ENCODE peak calls at places on chromosomes 3 and 15, in nine cellular contexts. Q is PC-9, P is lower leg skin, G is RWPE1, V is transverse colon, M is heart right ventricle, K is DND-41, Y is OCI-LY7, S is uterus. X is an unnamed sample.

GRCh38 chr15:59303641-59304433 is 68.8 kb downstream of the MYO1E start:
- DNase-seq in P (peak), Y (no peak), K (no peak), S (peak), M (no peak), V (no peak), Q (peak), G (no peak), X (no peak)

GRCh38 chr15:78715439-78715838 is 74.4 kb upstream of the CHRNB4 start:
- DNase-seq in M (no peak), Y (no peak), K (no peak), Q (no peak), V (no peak), G (peak), P (peak), S (no peak), X (no peak)

GRCh38 chr15:56187665-56188064 is 56.0 kb downstream of the RFX7 start:
- DNase-seq in M (no peak), P (no peak), G (no peak), Y (no peak), K (no peak), V (no peak), S (no peak), Q (no peak), X (no peak)

GRCh38 chr3:44561076-44561475 is 6.1 kb downstream of the ZKSCAN7 start:
- DNase-seq in Q (no peak), Y (no peak), V (no peak), S (no peak), K (no peak), G (no peak), M (no peak), P (no peak), X (no peak)

GRCh38 chr15:70521576-70522322 is 241.6 kb downstream of the UACA start:
- DNase-seq in Y (no peak), P (peak), M (no peak), S (no peak), Q (no peak), G (no peak), V (no peak), K (no peak), X (no peak)

GRCh38 chr15:92100751-92101150 is 247.2 kb downstream of the SLCO3A1 start:
- DNase-seq in G (no peak), M (no peak), Q (no peak), S (no peak), Y (no peak), P (no peak), K (no peak), V (no peak), X (no peak)

GRCh38 chr3:44963571-44964325 is 12.2 kb downstream of the ZDHHC3 start:
- DNase-seq in P (no peak), Q (no peak), K (no peak), Y (no peak), V (no peak), S (no peak), M (no peak), G (no peak), X (no peak)

GRCh38 chr3:46998121-46998851 is 18.8 kb downstream of the NBEAL2 start:
- DNase-seq in M (peak), Q (peak), V (peak), K (peak), Y (peak), S (no peak), P (no peak), G (peak), X (no peak)

GRCh38 chr3:33075996-33076395 is 20.9 kb downstream of the GLB1 start:
- DNase-seq in M (no peak), P (no peak), G (no peak), S (no peak), Y (no peak), V (no peak), Q (no peak), K (no peak), X (peak)

GRCh38 chr3:8658326-8659212 is 14.0 kb upstream of the SSUH2 start:
- DNase-seq in M (peak), K (no peak), V (peak), G (peak), Y (peak), P (no peak), S (peak), Q (peak), X (no peak)

GRCh38 chr3:180466401-180467005 is 135.5 kb upstream of the TTC14 start:
- DNase-seq in P (no peak), G (no peak), S (no peak), Q (no peak), Y (no peak), K (no peak), M (no peak), V (no peak), X (no peak)

GRCh38 chr3:33187368-33187634 is 31.3 kb downstream of the SUSD5 start:
- DNase-seq in S (no peak), K (no peak), Q (no peak), G (no peak), V (no peak), M (no peak), P (no peak), Y (no peak), X (no peak)

GRCh38 chr15:42507514-42507913 is 12.1 kb downstream of the SNAP23 start:
- DNase-seq in Y (no peak), M (no peak), K (no peak), Q (no peak), G (no peak), S (no peak), V (no peak), P (no peak), X (no peak)

GRCh38 chr3:4823986-4824947 is 155.0 kb upstream of the BHLHE40 start:
- DNase-seq in S (no peak), Y (no peak), K (no peak), M (no peak), P (no peak), G (no peak), V (no peak), Q (no peak), X (no peak)

GRCh38 chr3:13019706-13020105 is 53.5 kb downstream of the IQSEC1 start:
- DNase-seq in P (no peak), M (no peak), G (no peak), S (no peak), V (no peak), Q (no peak), Y (no peak), K (no peak), X (no peak)

GRCh38 chr3:112813723-112814171 is 32.9 kb downstream of the CD200R1L start:
- DNase-seq in P (no peak), Q (no peak), Y (peak), G (no peak), S (no peak), V (no peak), K (no peak), M (no peak), X (no peak)

GRCh38 chr3:20648294-20648693 is 462.3 kb upstream of the SGO1 start:
- DNase-seq in M (no peak), S (no peak), G (peak), P (no peak), V (no peak), K (no peak), Q (no peak), Y (no peak), X (peak)

GRCh38 chr15:49622561-49622960 is 1.7 kb downstream of the DTWD1 start:
- DNase-seq in V (no peak), Y (no peak), K (no peak), G (no peak), S (no peak), M (no peak), Q (no peak), P (no peak), X (no peak)

GRCh38 chr3:169497567-169498257 is 165.8 kb downstream of the MECOM start:
- DNase-seq in S (no peak), Q (peak), V (no peak), G (peak), K (no peak), Y (no peak), P (no peak), M (no peak), X (no peak)

GRCh38 chr3:183309276-183309675 is 56.2 kb downstream of the B3GNT5 start:
- DNase-seq in V (peak), S (no peak), P (no peak), Y (no peak), M (peak), Q (no peak), G (no peak), K (no peak), X (no peak)

GRCh38 chr15:78104119-78104479 is 11.7 kb downstream of the SH2D7 start:
- DNase-seq in V (no peak), P (no peak), G (no peak), M (no peak), S (no peak), Y (no peak), Q (peak), K (no peak), X (no peak)

GRCh38 chr3:17055374-17056276 is 170.9 kb downstream of the PLCL2 start:
- DNase-seq in Q (no peak), Y (no peak), S (no peak), G (no peak), M (no peak), P (no peak), K (no peak), V (no peak), X (peak)

GRCh38 chr15:75217012-75217411 is 15.3 kb downstream of the C15orf39 start:
- DNase-seq in V (no peak), Y (no peak), Q (no peak), P (no peak), G (no peak), K (no peak), S (no peak), M (no peak), X (no peak)

GRCh38 chr3:14451844-14452533 is 49.6 kb downstream of the SLC6A6 start:
- DNase-seq in G (peak), Y (no peak), Q (no peak), V (peak), P (peak), M (peak), S (peak), K (no peak), X (peak)

GRCh38 chr3:136544532-136544931 is 207.6 kb downstream of the STAG1 start:
- DNase-seq in K (no peak), M (no peak), S (no peak), P (no peak), Q (no peak), Y (no peak), V (no peak), G (no peak), X (no peak)

GRCh38 chr3:10614160-10614559 is 108.8 kb upstream of the ATP2B2 start:
- DNase-seq in P (no peak), G (no peak), M (no peak), S (no peak), Q (no peak), V (no peak), Y (no peak), K (no peak), X (no peak)

GRCh38 chr3:57903124-57903668 is 105.0 kb upstream of the FLNB start:
- DNase-seq in P (no peak), V (no peak), Y (no peak), K (no peak), G (no peak), M (no peak), S (no peak), Q (no peak), X (no peak)

GRCh38 chr3:86180696-86181095 is 810.3 kb downstream of the VGLL3 start:
- DNase-seq in M (no peak), Q (peak), V (no peak), K (no peak), G (peak), P (no peak), S (no peak), Y (no peak), X (no peak)

GRCh38 chr15:81160312-81161214 is 26.5 kb downstream of the CFAP161 start:
- DNase-seq in S (peak), G (peak), M (peak), V (peak), P (no peak), Q (no peak), K (no peak), Y (no peak), X (peak)

GRCh38 chr3:11477286-11477935 is 166.3 kb downstream of the VGLL4 start:
- DNase-seq in G (peak), M (no peak), Q (no peak), K (no peak), P (no peak), V (no peak), S (peak), Y (no peak), X (peak)

GRCh38 chr3:15430624-15431023 is 3.2 kb downstream of the EAF1 start:
- DNase-seq in V (no peak), Q (no peak), Y (no peak), K (no peak), G (no peak), S (no peak), M (no peak), P (no peak), X (no peak)

GRCh38 chr3:39137991-39138803 is 15.2 kb downstream of the CSRNP1 start:
- DNase-seq in K (no peak), Y (no peak), P (no peak), M (no peak), S (no peak), V (no peak), Q (no peak), G (no peak), X (no peak)

GRCh38 chr3:126994661-126995161 is 11.8 kb downstream of the PLXNA1 start:
- DNase-seq in V (no peak), Y (no peak), P (no peak), M (peak), Q (no peak), K (no peak), S (no peak), G (no peak), X (no peak)

GRCh38 chr3:37256447-37256846 is 82.1 kb upstream of the LRRFIP2 start:
- DNase-seq in V (no peak), M (no peak), G (no peak), Q (no peak), K (no peak), Y (no peak), S (no peak), P (no peak), X (no peak)

GRCh38 chr15:90588427-90588826 is 58.7 kb downstream of the CRTC3 start:
- DNase-seq in K (no peak), V (no peak), Y (no peak), G (no peak), Q (no peak), S (no peak), P (no peak), M (no peak), X (no peak)

GRCh38 chr15:67884514-67885225 is 44.8 kb upstream of the RNU6-1 start:
- DNase-seq in K (peak), Q (peak), S (peak), M (peak), Y (no peak), G (peak), V (peak), P (peak), X (peak)

GRCh38 chr15:68187559-68187958 is 17.6 kb downstream of the CALML4 start:
- DNase-seq in Q (no peak), M (no peak), Y (peak), K (no peak), V (peak), S (peak), P (no peak), G (peak), X (peak)

GRCh38 chr3:54891540-54891897 is 36.3 kb downstream of the LRTM1 start:
- DNase-seq in S (peak), M (peak), K (no peak), Y (no peak), V (peak), Q (peak), G (peak), P (peak), X (peak)

GRCh38 chr3:117104381-117104780 is 394.8 kb downstream of the TUSC7 start:
- DNase-seq in V (no peak), M (no peak), P (no peak), K (no peak), Y (no peak), S (no peak), G (no peak), Q (no peak), X (no peak)

DNA sequence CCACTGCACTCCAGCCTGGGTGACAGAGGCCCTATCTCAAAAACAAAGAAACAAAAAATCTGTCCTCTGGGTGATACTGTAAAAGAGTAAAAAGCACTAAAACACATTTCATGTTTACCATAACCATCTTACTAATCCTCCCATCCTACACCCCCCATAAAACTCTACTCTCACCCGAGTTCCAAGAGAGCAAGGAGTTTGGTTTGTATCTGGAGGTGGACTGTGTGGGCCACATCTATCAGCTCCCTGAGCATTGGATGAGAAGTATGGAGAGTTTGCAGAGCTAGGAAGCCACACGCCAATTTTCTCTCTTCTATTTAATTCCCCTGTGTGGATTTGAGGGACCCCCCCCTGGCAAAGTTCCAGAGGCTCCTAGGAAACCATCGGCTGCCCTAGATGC is 80.0 kb downstream of the ATP10A start:
- DNase-seq in M (no peak), G (no peak), P (no peak), K (no peak), S (no peak), Q (no peak), Y (no peak), V (no peak), X (no peak)
- TF ChIP-seq CTCF in M (no peak), G (no peak), P (no peak), K (no peak), S (no peak), Q (no peak), Y (no peak), V (no peak), X (no peak)

DNA sequence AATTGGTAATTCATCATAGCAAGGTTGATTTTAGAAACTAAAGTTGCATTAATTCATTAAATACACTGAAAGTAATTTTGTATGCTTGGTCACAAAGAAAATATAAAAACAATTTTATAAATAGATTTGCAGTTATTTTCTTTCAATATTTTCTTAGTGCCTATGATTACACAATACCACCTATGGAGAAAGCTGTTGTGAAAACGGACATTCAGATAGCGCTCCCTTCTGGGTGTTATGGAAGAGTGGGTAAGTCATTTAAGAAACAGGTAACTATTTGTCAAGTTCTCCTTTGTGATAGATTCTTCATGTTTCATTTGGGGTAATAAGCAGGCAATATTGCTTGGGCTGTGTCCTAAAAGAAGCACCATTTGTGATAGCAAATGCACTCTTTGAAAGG is 3.0 kb downstream of the DUT start:
- DNase-seq in Y (no peak), K (no peak), V (no peak), M (no peak), P (no peak), Q (no peak), S (no peak), G (no peak), X (no peak)
- TF ChIP-seq CTCF in Y (peak), K (no peak), V (no peak), M (no peak), P (no peak), Q (no peak), S (no peak), G (no peak), X (no peak)

GRCh38 chr15:69463182-69463756 is 10.7 kb downstream of the RPLP1 start:
- DNase-seq in Y (no peak), S (no peak), Q (no peak), M (no peak), P (no peak), V (no peak), K (no peak), G (no peak), X (no peak)
- TF ChIP-seq CTCF in Y (no peak), S (no peak), Q (no peak), M (no peak), P (no peak), V (no peak), K (no peak), G (no peak), X (no peak)

DNA sequence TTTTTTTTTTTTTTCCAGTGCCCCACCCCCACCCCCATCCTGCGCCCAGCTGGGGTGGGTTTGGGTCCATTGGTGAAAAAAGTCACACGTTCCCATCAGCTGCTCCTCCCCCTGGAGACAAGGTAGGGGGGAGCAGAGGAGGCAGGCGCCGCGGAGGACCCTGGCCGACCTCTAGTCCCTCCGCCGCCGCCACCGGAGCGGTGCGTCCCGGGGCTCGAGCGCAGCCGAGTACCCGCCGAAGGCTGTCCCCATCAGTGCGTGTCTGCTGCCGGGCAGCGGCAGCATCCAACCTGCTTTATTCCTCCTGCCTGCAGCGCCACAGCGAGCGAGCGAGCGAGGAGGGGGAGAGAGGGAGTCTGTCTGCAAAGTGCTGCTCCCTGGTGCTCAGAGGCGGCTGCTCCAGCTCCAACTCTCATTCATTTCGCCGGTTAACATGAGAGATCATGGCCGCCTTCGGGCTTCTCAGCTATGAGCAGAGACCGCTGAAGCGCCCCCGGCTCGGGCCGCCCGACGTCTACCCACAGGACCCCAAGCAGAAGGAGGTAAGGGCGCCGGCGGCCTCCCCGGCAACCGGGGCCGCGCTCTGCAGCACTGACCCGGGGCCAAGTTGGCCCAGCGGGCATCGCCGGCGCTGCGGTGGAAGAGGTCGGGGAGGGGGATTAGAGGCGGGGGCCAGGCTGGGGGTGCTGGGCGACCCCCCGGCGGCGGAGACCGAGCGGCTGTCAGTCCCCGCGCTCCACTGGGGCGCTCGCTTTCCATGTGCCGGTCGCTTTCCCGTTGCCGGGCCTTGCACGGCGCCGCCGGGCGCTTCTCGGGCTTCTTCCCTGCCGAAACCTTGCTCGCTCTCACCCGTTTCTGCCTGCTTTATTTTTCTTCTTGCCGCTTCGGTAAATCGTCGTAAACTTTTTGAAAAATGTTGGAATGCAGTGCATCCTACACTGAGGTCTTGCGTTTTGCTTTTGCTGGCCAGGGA is 1.3 kb downstream of the MED12L start:
- DNase-seq in V (peak), Q (peak), S (peak), K (peak), G (peak), M (peak), P (peak), Y (peak), X (peak)
- TF ChIP-seq CTCF in V (peak), Q (peak), S (peak), K (peak), G (peak), M (peak), P (no peak), Y (peak), X (peak)

GRCh38 chr3:42493126-42493797 is 9.2 kb upstream of the VIPR1 start:
- DNase-seq in V (no peak), Y (no peak), S (no peak), M (no peak), P (peak), G (no peak), Q (no peak), K (no peak), X (no peak)
- TF ChIP-seq CTCF in V (no peak), Y (no peak), S (no peak), M (no peak), P (no peak), G (no peak), Q (no peak), K (no peak), X (no peak)

GRCh38 chr15:63843901-63844317 is 10.2 kb upstream of the HERC1 start:
- DNase-seq in K (no peak), G (no peak), P (no peak), Q (peak), V (no peak), S (no peak), M (no peak), Y (no peak), X (no peak)
- TF ChIP-seq CTCF in K (no peak), G (no peak), P (no peak), Q (no peak), V (no peak), S (no peak), M (no peak), Y (no peak), X (no peak)

GRCh38 chr15:89030311-89030710 is 57.9 kb upstream of the ABHD2 start:
- DNase-seq in G (no peak), M (no peak), V (no peak), K (no peak), Y (no peak), S (no peak), Q (no peak), P (no peak), X (no peak)

GRCh38 chr15:89035658-89036057 is 52.6 kb upstream of the ABHD2 start:
- DNase-seq in M (no peak), K (no peak), V (no peak), G (no peak), S (no peak), Y (no peak), Q (no peak), P (no peak), X (no peak)

GRCh38 chr15:89038146-89038545 is 50.1 kb upstream of the ABHD2 start:
- DNase-seq in G (no peak), V (no peak), P (no peak), Q (no peak), S (no peak), M (no peak), K (no peak), Y (no peak), X (no peak)

GRCh38 chr15:89034305-89034704 is 54.0 kb upstream of the ABHD2 start:
- DNase-seq in P (no peak), G (peak), Y (peak), Q (no peak), K (no peak), M (no peak), V (no peak), S (no peak), X (no peak)
- TF ChIP-seq CTCF in P (no peak), G (peak), Y (peak), Q (peak), K (peak), M (peak), V (no peak), S (peak), X (peak)

GRCh38 chr3:138253609-138254008 is 66.5 kb downstream of the ARMC8 start:
- DNase-seq in K (no peak), G (no peak), S (no peak), M (no peak), V (no peak), P (no peak), Y (no peak), Q (no peak), X (no peak)
- TF ChIP-seq CTCF in K (no peak), G (no peak), S (no peak), M (no peak), V (no peak), P (no peak), Y (no peak), Q (no peak), X (no peak)

X was measured in AG09319.